ENCODE peak calls at places on chromosomes 16 and 17, in five cellular contexts. G is cardiac muscle cell, J is PC-9, E is transverse colon, X is endodermal cell. T is an unnamed sample.

GRCh38 chr16:19330801-19331484 is 45.4 kb downstream of the CLEC19A start:
- DNase-seq in G (peak; percentile 2), J (peak; percentile 80), E (no peak), X (no peak), T (no peak)

GRCh38 chr16:2996298-2996697 is 16.1 kb upstream of the PKMYT1 start:
- DNase-seq in G (no peak), J (no peak), E (no peak), X (no peak), T (no peak)

GRCh38 chr16:7651803-7652570 is 319.3 kb downstream of the RBFOX1 start:
- DNase-seq in G (no peak), J (no peak), E (no peak), X (peak; percentile 57), T (no peak)

GRCh38 chr16:81528258-81528657 is 83.7 kb downstream of the CMIP start:
- DNase-seq in G (no peak), J (no peak), E (no peak), X (no peak), T (no peak)

GRCh38 chr17:72407336-72408121 is 286.7 kb downstream of the SOX9 start:
- DNase-seq in G (peak; percentile 93), J (peak; percentile 98), E (peak; percentile 77), X (peak; percentile 85), T (peak; percentile 75)

GRCh38 chr17:2087597-2088211 is 32.8 kb downstream of the HIC1 start:
- DNase-seq in G (peak; percentile 44), J (peak; percentile 12), E (peak; percentile 41), X (no peak), T (no peak)

GRCh38 chr16:3954411-3954921 is 74.0 kb upstream of the CREBBP start:
- DNase-seq in G (peak; percentile 34), J (no peak), E (no peak), X (no peak), T (no peak)

GRCh38 chr16:68235882-68236803 is at the start of gene ESRP2:
- DNase-seq in G (no peak), J (peak; percentile 78), E (peak; percentile 93), X (peak; percentile 93), T (peak; percentile 93)

GRCh38 chr17:48500435-48501426 is 30.1 kb downstream of the HOXB1 start:
- DNase-seq in G (peak; percentile 69), J (no peak), E (peak; percentile 35), X (peak; percentile 81), T (no peak)

GRCh38 chr16:11439790-11440656 is 94.8 kb downstream of the RMI2 start:
- DNase-seq in G (no peak), J (no peak), E (no peak), X (no peak), T (no peak)

GRCh38 chr16:74771656-74772315 is 2.8 kb downstream of the FA2H start:
- DNase-seq in G (no peak), J (no peak), E (no peak), X (no peak), T (no peak)

GRCh38 chr17:78890111-78890897 is 12.7 kb downstream of the CEP295NL start:
- DNase-seq in G (no peak), J (no peak), E (peak; percentile 75), X (no peak), T (peak; percentile 89)

GRCh38 chr17:37489197-37490001 is at the start of gene DUSP14:
- DNase-seq in G (peak; percentile 86), J (peak; percentile 50), E (peak; percentile 81), X (peak; percentile 95), T (peak; percentile 87)

GRCh38 chr16:87764600-87765472 is 950 bp downstream of the KLHDC4 start:
- DNase-seq in G (no peak), J (no peak), E (no peak), X (no peak), T (no peak)

GRCh38 chr16:87765473-87765775 is 362 bp downstream of the KLHDC4 start:
- DNase-seq in G (peak; percentile 18), J (no peak), E (peak; percentile 15), X (no peak), T (peak; percentile 42)

GRCh38 chr16:87762620-87763019 is 3.2 kb downstream of the KLHDC4 start:
- DNase-seq in G (no peak), J (no peak), E (peak; percentile 54), X (no peak), T (no peak)

GRCh38 chr16:87761020-87761506 is 4.7 kb downstream of the KLHDC4 start:
- DNase-seq in G (no peak), J (no peak), E (no peak), X (no peak), T (no peak)

DNA sequence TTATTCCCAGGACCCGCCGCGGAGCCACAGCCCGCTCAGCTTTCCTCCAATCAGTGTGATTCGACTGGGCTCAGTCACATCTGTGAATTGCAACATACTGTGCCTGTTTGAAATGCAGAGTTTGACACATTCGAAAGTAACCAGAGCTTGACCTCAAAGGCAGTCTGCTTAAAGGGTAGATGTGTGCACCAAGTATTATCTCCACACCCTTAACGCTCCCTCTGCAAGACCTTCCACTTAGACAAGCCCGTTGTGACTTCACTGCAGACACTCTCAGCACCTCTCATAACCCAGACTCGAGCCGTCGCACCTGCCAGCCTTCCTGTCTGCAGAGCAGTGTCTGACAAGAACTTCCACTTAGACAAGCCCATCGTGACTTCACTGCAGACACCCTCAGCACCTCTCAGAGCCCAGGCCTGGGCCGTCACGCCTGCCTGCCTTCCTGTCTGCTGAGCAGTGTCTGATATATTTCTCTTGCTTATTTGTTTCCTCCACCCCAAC is 3.7 kb downstream of the KLHDC4 start:
- DNase-seq in G (no peak), J (no peak), E (no peak), X (no peak), T (no peak)
- H3K4me3 ChIP-seq in G (no peak overlapping the region), J (no peak overlapping the region), E (no peak overlapping the region), X (no peak overlapping the region), T (no peak overlapping the region)

GRCh38 chr16:78562156-78562555 is 462.7 kb downstream of the WWOX start:
- DNase-seq in G (no peak), J (no peak), E (no peak), X (no peak), T (no peak)
- TF ChIP-seq CTCF in G (no peak), J (no peak), E (no peak), X (no peak), T (no peak)

DNA sequence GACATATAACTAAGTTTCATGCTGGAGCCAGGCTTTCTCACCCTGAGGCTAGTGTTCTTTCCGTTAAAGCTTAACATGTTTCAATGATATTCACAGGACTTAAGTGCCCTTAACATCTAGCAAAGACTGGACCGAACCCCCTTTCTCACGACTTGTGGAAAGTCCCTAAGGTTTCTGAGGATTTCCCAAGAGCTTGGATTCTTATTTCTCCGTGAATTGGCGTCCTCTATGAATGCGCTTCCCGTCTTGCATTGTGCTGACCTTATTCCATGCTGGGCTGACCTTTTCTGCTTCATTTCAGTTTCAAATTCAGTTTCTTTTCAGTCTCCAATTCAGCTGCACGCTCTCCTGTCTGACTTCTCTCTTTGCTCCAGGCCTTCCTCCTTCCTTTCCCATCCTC is 206.4 kb downstream of the HS3ST3A1 start:
- DNase-seq in G (peak; percentile 23), J (no peak), E (no peak), X (no peak), T (no peak)
- H3K27ac ChIP-seq in G (no peak overlapping the region), J (no peak overlapping the region), E (no peak overlapping the region), X (peak overlapping the region; percentile 68), T (peak overlapping the region; percentile 50)

GRCh38 chr17:63675231-63675606 is 24.7 kb downstream of the LIMD2 start:
- DNase-seq in G (peak; percentile 52), J (peak; percentile 32), E (no peak), X (peak; percentile 83), T (no peak)
- H3K4me3 ChIP-seq in G (no peak overlapping the region), J (no peak overlapping the region), E (no peak overlapping the region), X (no peak overlapping the region), T (no peak overlapping the region)

DNA sequence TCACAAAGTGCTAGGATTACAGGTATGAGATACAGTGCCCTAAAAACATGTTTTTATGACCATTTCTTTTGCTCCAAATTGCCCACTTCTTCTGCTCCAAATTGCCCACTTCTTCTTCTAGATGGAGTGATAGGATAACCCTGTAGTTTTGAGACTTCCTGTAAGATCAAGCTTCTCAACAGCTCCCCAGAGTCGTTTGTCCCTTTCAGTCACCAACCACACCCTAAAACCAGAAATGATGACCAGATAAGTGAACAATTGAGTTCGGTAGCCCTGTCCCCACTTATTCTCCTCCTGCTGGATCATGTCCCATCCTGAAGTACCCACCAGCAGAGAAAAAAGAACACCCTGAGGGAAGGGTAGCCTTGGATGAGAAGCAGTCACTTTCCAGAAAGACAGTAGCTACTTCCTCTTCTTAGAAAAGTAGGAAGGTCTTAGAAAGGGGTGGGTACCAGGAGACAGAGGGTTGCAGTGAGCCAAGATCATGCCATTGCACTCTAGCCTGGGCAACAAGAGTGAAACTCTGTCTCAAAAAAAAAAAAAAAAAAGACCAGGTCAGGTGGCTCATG is 2.5 kb downstream of the ODAD4 start:
- DNase-seq in G (no peak), J (no peak), E (no peak), X (no peak), T (no peak)
- TF ChIP-seq CTCF in G (no peak), J (no peak), E (no peak), X (no peak), T (no peak)

GRCh38 chr17:82173351-82174041 is 39.1 kb downstream of the CCDC57 start:
- DNase-seq in G (no peak), J (no peak), E (no peak), X (peak; percentile 93), T (no peak)
- H3K27ac ChIP-seq in G (no peak overlapping the region), J (no peak overlapping the region), E (no peak overlapping the region), X (no peak overlapping the region), T (no peak overlapping the region)

GRCh38 chr17:69485126-69485724 is 70.7 kb downstream of the MAP2K6 start:
- DNase-seq in G (peak; percentile 25), J (no peak), E (no peak), X (no peak), T (no peak)
- H3K4me3 ChIP-seq in G (no peak overlapping the region), J (no peak overlapping the region), E (no peak overlapping the region), X (no peak overlapping the region), T (no peak overlapping the region)

GRCh38 chr16:27228036-27228435 is 24.7 kb downstream of the KDM8 start:
- DNase-seq in G (no peak), J (no peak), E (no peak), X (no peak), T (no peak)

GRCh38 chr16:27226976-27227705 is 23.8 kb downstream of the KDM8 start:
- DNase-seq in G (no peak), J (no peak), E (no peak), X (no peak), T (no peak)

GRCh38 chr16:27229891-27230470 is 26.7 kb downstream of the KDM8 start:
- DNase-seq in G (no peak), J (no peak), E (no peak), X (no peak), T (peak; percentile 37)

GRCh38 chr16:27230562-27230991 is 27.3 kb downstream of the KDM8 start:
- DNase-seq in G (no peak), J (no peak), E (peak; percentile 91), X (no peak), T (no peak)

GRCh38 chr16:27228621-27229501 is 25.5 kb downstream of the KDM8 start:
- DNase-seq in G (no peak), J (no peak), E (no peak), X (no peak), T (peak; percentile 59)
- TF ChIP-seq CTCF in G (no peak), J (no peak), E (no peak), X (no peak), T (no peak)

DNA sequence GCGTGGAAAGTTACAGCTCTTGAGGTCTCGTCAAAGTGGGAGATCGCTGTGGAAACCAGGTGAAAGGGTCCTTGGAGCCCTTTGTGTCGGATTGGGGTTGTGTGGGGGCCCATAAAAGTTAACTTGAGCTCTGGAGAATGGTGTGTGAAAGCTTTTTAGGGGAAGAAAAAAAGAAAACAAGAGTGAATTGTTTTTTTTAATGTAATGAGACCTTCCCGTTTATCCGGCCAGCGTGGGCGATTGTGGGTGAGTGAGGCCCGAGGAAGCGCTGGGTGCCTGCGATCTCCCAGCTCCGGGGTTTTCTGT is 150.6 kb downstream of the MSI2 start:
- DNase-seq in G (no peak), J (no peak), E (no peak), X (no peak), T (no peak)
- H3K27ac ChIP-seq in G (peak overlapping the region; percentile 71), J (peak overlapping the region; percentile 79), E (peak overlapping the region; percentile 60), X (peak overlapping the region; percentile 94), T (no peak overlapping the region)

T was measured in left lung.